ENCODE peak calls at places on chromosomes 7 and 10, in seven cellular contexts. F, N, Q, L, R, G and T are unnamed samples.

GRCh38 chr7:6636741-6637543 is at the start of gene ZNF316:
- DNase-seq in G (peak), F (peak), N (peak), Q (peak), L (no peak), R (peak), T (no peak)

GRCh38 chr7:97973206-97973658 is 16.8 kb downstream of the OCM2 start:
- DNase-seq in L (no peak), R (no peak), G (no peak), Q (peak), F (no peak), N (no peak), T (no peak)

GRCh38 chr7:34564091-34564490 is 93.9 kb upstream of the NPSR1 start:
- DNase-seq in N (no peak), Q (no peak), R (no peak), G (no peak), L (no peak), F (no peak), T (no peak)

GRCh38 chr7:47737606-47738005 is 155.7 kb upstream of the TNS3 start:
- DNase-seq in N (no peak), G (no peak), R (no peak), L (no peak), F (no peak), Q (no peak), T (no peak)

GRCh38 chr7:106199813-106200364 is 84.9 kb downstream of the NAMPT start:
- DNase-seq in Q (no peak), G (no peak), N (no peak), R (no peak), F (no peak), L (no peak), T (no peak)

GRCh38 chr10:3828404-3829192 is 43.6 kb upstream of the KLF6 start:
- DNase-seq in R (peak), N (no peak), F (peak), G (peak), L (no peak), Q (peak), T (no peak)

GRCh38 chr7:8290645-8291308 is 28.8 kb upstream of the ICA1 start:
- DNase-seq in N (no peak), F (no peak), G (no peak), R (no peak), Q (peak), L (no peak), T (no peak)

GRCh38 chr7:496528-497295 is 22.9 kb downstream of the PDGFA start:
- DNase-seq in L (no peak), Q (no peak), R (no peak), F (no peak), G (no peak), N (no peak), T (no peak)

GRCh38 chr10:102118867-102119266 is 1.3 kb downstream of the LDB1 start:
- DNase-seq in R (peak), L (no peak), N (no peak), Q (peak), F (peak), G (peak), T (no peak)
- H3K4me3 ChIP-seq in R (peak), L (peak), N (peak), Q (peak), F (peak), G (peak), T (peak)

GRCh38 chr10:60944910-60945297 is 919 bp upstream of the RHOBTB1 start:
- DNase-seq in L (no peak), N (no peak), F (peak), G (peak), Q (no peak), R (no peak), T (no peak)

GRCh38 chr10:60942604-60943269 is 1.2 kb downstream of the RHOBTB1 start:
- DNase-seq in N (peak), G (peak), R (peak), L (no peak), F (peak), Q (peak), T (no peak)

GRCh38 chr10:60942134-60942533 is 1.9 kb downstream of the RHOBTB1 start:
- DNase-seq in Q (no peak), R (no peak), G (no peak), F (no peak), L (no peak), N (no peak), T (no peak)

GRCh38 chr10:60944159-60944909 is at the start of gene RHOBTB1:
- DNase-seq in Q (peak), R (peak), N (peak), G (peak), F (peak), L (no peak), T (peak)

GRCh38 chr10:60943372-60944158 is 420 bp downstream of the RHOBTB1 start:
- DNase-seq in G (peak), F (peak), N (peak), R (peak), Q (peak), L (no peak), T (no peak)
- TF ChIP-seq CTCF in G (no peak), F (no peak), N (no peak), R (no peak), Q (no peak), L (peak), T (no peak)

DNA sequence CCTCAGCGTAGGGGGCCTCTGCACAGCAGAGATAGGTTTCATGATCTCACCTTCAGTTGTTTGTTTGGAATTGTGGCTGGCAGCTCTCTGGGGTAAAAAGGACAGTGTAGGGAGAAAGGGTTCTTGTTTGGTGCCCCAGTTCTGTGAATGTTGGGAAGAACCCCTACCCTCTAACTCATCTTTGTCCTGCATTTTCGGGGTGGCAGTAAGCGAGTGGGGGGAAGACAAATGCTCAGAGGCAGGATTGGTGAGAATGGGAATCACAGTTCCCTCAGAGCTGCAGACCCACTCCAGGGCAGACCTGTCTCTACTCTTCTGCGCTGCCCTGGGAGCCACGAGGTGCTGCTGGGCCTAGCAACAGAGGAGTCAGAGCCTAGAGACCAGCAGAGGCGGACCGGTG is 1.8 kb upstream of the LBX1 start:
- DNase-seq in F (no peak), G (no peak), R (no peak), Q (no peak), L (no peak), N (no peak), T (no peak)
- H3K4me3 ChIP-seq in F (no peak), G (no peak), R (no peak), Q (no peak), L (no peak), N (no peak), T (no peak)

DNA sequence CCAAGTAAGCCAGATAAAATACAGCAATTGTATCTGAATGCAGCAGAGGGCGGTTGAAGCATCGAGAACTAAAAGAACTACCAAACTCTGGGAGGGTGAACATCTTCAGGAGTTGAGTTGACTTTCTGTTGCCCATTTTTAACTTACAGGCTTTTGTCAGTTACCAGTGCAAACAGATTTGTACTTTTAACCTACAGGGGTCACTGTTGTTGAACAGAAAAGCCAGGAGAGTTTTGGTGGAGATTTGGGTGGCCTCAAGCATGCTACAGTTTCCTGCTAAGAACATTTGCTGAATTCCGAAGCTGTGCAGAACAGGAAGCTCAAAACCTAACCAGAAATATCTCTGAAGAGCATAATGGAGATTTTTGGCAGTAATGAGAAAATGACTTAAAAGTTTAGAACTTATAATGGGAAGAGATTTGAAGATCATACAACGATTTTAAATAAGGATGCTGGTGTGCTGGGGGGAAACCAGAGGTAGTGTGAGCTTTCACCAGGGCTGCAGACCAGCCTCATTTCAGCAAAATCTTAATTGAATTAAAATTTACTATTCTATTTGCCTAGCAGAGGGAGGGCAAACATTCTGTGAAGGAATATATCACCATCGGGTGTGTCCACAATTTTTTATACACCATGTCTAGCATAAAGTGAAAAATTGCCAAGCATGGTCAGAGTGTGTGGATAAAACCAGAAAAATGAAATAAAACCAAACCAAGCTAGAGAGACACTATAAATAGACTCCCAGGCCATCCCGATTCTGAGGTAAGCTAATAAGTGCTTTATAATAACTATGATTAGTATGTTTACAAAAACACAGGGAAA is 208.6 kb upstream of the CCDC6 start:
- DNase-seq in L (peak), R (peak), F (peak), N (peak), G (no peak), Q (peak), T (peak)
- TF ChIP-seq CTCF in L (peak), R (peak), F (peak), N (peak), G (no peak), Q (peak), T (peak)

DNA sequence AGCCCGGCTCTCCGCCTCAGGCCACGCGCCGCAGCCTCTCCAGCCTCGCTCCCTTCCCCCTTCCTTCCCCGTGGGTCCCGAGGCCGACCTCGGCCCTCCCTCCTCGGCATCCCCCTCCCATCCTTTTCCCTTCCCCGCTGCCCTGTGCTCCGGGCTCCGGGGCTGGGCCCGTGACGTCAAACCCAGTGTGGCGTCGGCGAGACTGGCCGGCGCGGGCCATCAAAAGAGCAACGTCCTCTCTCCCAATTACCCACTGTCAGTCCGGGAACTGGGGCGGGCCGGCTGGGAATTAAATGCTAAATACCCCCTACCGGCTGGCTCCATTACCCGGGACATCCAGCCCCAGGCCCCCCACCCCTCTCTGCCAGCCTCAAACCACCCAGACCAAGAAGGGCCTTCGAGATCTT is 2.6 kb upstream of the GATA3 start:
- DNase-seq in Q (no peak), G (no peak), N (no peak), F (no peak), L (no peak), R (no peak), T (no peak)
- H3K4me3 ChIP-seq in Q (no peak), G (no peak), N (no peak), F (no peak), L (no peak), R (no peak), T (no peak)

GRCh38 chr10:133150656-133151055 is 9.4 kb upstream of the KNDC1 start:
- DNase-seq in R (no peak), N (no peak), G (no peak), Q (no peak), L (no peak), F (no peak), T (no peak)
- TF ChIP-seq CTCF in R (no peak), N (no peak), G (no peak), Q (no peak), L (no peak), F (no peak), T (no peak)

DNA sequence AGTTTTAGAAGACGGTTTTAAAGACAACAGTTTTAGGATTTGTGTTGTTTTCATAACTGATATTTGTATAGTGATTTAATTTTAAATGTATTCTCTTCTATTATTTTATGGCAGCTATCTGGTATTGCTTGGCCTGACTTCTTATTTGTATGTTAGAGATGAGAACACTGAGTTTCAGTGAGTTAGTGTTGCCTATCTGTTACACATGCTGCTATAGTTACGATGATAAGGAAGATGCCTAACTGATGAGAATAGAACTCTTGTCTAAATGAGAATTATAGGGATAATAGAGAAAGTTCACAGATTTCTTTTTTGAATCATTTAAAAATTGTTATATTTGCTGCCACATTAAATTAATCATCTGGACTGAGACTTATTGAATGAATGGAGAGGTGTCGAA is 195.4 kb upstream of the CSTF2T start:
- DNase-seq in N (no peak), L (peak), F (peak), Q (peak), G (no peak), R (peak), T (no peak)
- H3K4me3 ChIP-seq in N (no peak), L (no peak), F (no peak), Q (no peak), G (no peak), R (no peak), T (no peak)

GRCh38 chr10:71622656-71623055 is 96.9 kb downstream of the C10orf105 start:
- DNase-seq in G (peak), F (no peak), N (no peak), Q (no peak), L (no peak), R (no peak), T (no peak)

GRCh38 chr10:71621783-71622526 is 97.6 kb downstream of the C10orf105 start:
- DNase-seq in N (peak), R (peak), Q (peak), F (peak), G (peak), L (no peak), T (peak)

GRCh38 chr10:71621263-71621751 is 98.3 kb downstream of the C10orf105 start:
- DNase-seq in Q (no peak), F (no peak), N (peak), R (no peak), G (peak), L (no peak), T (no peak)

GRCh38 chr10:71623986-71624291 is 95.6 kb downstream of the C10orf105 start:
- DNase-seq in G (no peak), N (no peak), F (no peak), Q (no peak), R (no peak), L (no peak), T (no peak)

DNA sequence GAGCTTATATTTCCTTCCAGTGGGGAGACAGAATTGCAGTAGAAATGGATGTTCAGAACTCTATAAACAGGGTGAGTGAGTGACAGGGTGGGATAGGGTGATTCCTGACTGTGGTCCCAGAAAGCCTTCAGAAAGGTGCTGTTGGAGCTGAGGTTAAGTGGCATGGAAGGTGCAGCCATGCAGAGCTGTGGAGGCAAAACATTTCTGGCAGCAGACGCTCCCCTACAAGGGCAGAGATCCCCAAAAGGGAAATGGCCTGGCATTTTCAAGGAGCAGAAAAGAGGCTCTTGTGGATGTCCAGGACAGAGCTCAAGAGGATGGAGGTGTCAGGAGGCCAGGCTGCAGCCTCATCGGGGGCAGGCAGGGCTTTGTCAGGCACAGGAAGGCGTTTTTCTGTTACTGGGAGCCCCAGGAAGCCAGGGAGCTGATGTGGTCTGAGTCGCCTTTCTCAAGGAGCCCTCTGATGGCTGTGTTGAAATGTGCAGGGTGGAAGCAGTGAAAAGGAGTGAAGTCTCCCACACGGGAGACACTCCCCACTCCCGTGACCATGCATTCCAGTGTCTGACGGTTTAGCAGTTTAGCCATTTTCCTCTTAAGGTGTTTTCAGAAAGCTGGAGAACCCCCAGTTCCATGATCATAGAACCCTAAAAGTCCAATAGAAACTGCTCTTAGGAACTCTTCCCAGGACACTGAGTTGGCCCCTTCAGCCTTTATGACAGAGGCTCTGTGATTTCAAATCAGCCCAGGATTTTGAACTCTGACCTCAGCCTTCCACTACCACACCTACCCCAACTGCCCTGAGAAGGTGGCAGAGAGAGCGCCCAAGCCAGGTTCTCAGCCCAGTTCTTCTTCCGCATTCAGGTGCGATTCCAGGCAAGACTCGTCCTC is 96.2 kb downstream of the C10orf105 start:
- DNase-seq in N (peak), Q (peak), R (peak), F (peak), G (no peak), L (no peak), T (no peak)
- TF ChIP-seq CTCF in N (no peak), Q (peak), R (peak), F (peak), G (no peak), L (peak), T (peak)

GRCh38 chr10:102433619-102434046 is 1.3 kb upstream of the CUEDC2 start:
- DNase-seq in N (no peak), R (no peak), G (no peak), Q (no peak), F (no peak), L (no peak), T (no peak)
- H3K4me3 ChIP-seq in N (no peak), R (no peak), G (no peak), Q (no peak), F (no peak), L (no peak), T (no peak)

DNA sequence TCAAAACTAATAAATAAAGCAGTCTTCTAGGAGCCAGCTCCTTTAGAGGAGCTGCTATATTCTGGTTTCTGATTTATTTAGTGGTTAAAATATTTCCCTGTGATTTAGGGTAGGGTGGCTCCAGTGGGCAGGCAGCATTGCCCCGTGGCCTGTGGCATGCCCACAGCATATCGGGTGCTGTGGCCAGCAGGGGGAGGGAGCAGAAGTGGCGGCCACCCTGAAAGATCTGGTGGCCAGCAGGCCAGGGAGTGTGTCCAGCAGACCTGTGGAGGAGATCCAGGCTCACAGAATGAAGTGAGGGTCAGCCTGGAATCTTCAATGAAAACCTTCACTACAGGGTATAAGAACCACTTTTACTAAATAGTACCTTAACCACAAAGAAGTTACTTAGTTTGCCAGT is 189.2 kb downstream of the TAX1BP1 start:
- DNase-seq in R (no peak), G (no peak), N (no peak), Q (no peak), F (no peak), L (no peak), T (no peak)
- TF ChIP-seq CTCF in R (no peak), G (no peak), N (no peak), Q (no peak), F (no peak), L (peak), T (no peak)